ENCODE peak calls at places on chromosome 19, in nine cellular contexts. P, B, I, F, V, J, C, Q and N are unnamed samples.

GRCh38 chr19:48868196-48868886 is at the start of gene PLEKHA4:
- DNase-seq in P (peak; percentile 76), B (peak; percentile 58), I (peak; percentile 81), F (peak; percentile 57), V (no peak), J (peak; percentile 89), C (peak; percentile 86), Q (no peak), N (peak; percentile 68)

GRCh38 chr19:45076029-45076850 is at the start of gene ZNF296:
- DNase-seq in P (peak; percentile 73), B (peak; percentile 91), I (peak; percentile 51), F (peak; percentile 77), V (peak; percentile 97), J (peak; percentile 51), C (peak; percentile 71), Q (peak; percentile 82), N (no peak)

GRCh38 chr19:38389101-38389925 is 816 bp downstream of the SPRED3 start:
- DNase-seq in P (no peak), B (no peak), I (peak; percentile 87), F (peak; percentile 76), V (no peak), J (peak; percentile 21), C (no peak), Q (peak; percentile 72), N (peak; percentile 80)

GRCh38 chr19:41206456-41206855 is 12.6 kb upstream of the AXL start:
- DNase-seq in P (no peak), B (no peak), I (no peak), F (no peak), V (no peak), J (no peak), C (no peak), Q (no peak), N (no peak)

GRCh38 chr19:17687141-17687856 is 855 bp downstream of the UNC13A start:
- DNase-seq in P (no peak), B (no peak), I (no peak), F (peak; percentile 33), V (no peak), J (no peak), C (no peak), Q (no peak), N (no peak)

GRCh38 chr19:42250666-42251531 is 4.0 kb downstream of the ERF start:
- DNase-seq in P (no peak), B (peak; percentile 50), I (peak; percentile 36), F (peak; percentile 51), V (peak; percentile 82), J (peak; percentile 49), C (peak; percentile 46), Q (no peak), N (no peak)

GRCh38 chr19:48444933-48445194 is 919 bp upstream of the GRWD1 start:
- DNase-seq in P (no peak), B (no peak), I (peak; percentile 14), F (peak; percentile 69), V (no peak), J (no peak), C (no peak), Q (no peak), N (no peak)

GRCh38 chr19:584240-585001 is 5.3 kb upstream of the HCN2 start:
- DNase-seq in P (no peak), B (no peak), I (peak; percentile 53), F (peak; percentile 83), V (peak; percentile 89), J (peak; percentile 45), C (peak; percentile 56), Q (peak; percentile 44), N (peak; percentile 68)

GRCh38 chr19:19098084-19098702 is 34.4 kb downstream of the SLC25A42 start:
- DNase-seq in P (no peak), B (no peak), I (no peak), F (no peak), V (no peak), J (no peak), C (no peak), Q (peak; percentile 26), N (no peak)
- H3K4me1 ChIP-seq in P (no peaks in the 10 kb centered on the region), B (no peaks in the 10 kb centered on the region), I (peaks cover 23% of the 10 kb centered on the region), F (no peaks in the 10 kb centered on the region), V (no peaks in the 10 kb centered on the region), J (no peaks in the 10 kb centered on the region), C (no peaks in the 10 kb centered on the region), Q (no peaks in the 10 kb centered on the region), N (no peaks in the 10 kb centered on the region)

DNA sequence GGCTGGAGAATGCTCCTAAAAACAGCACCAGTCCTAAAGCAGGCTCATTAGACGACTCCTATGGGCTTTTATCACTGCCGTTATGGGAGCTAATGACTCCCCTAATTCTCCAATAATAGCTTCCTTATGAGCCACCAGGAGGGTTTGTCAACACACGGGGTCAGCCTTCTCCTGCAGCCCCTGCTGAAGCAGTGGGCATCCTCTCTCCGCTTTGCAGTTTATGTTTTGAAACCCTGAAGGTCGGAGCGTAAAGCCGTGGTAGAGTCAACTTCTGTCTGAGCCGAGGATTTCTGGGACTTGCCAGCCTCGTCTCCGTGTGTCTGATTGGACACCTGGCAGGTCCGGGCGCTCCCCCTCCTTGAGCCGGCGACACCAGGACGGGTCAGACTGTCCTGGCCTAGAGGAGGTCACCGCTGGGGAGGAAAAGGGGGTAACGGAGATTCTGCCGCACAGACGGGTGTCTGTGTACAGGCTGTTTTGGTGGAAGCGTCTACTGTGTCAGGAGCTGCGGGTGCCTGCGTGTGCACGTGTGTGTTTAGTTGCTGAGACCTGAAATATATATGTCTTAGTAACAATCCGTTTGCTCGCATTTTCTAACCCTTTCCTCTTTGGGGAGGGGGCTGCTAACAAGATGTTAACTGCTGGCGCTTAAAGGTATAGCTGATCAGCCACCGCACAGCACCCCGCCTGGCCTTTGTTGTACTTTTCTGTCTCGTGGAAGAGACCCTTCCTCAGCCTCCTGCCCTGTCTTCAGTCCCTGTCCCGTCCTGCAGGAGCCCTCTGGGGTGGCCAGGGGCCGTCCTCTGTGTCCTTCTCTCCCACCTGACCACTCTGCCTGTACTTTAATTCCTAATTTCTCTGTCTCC is 1.9 kb downstream of the KDM4B start:
- DNase-seq in P (no peak), B (no peak), I (peak; percentile 71), F (peak; percentile 26), V (peak; percentile 84), J (no peak), C (peak; percentile 53), Q (peak; percentile 49), N (no peak)
- H3K27ac ChIP-seq in P (peak overlapping the region; percentile 72), B (peak overlapping the region; percentile 54), I (peak overlapping the region; percentile 3), F (peak overlapping the region; percentile 61), V (peak overlapping the region; percentile 85), J (peak overlapping the region; percentile 88), C (peak overlapping the region; percentile 88), Q (no peak overlapping the region), N (no peak overlapping the region)

DNA sequence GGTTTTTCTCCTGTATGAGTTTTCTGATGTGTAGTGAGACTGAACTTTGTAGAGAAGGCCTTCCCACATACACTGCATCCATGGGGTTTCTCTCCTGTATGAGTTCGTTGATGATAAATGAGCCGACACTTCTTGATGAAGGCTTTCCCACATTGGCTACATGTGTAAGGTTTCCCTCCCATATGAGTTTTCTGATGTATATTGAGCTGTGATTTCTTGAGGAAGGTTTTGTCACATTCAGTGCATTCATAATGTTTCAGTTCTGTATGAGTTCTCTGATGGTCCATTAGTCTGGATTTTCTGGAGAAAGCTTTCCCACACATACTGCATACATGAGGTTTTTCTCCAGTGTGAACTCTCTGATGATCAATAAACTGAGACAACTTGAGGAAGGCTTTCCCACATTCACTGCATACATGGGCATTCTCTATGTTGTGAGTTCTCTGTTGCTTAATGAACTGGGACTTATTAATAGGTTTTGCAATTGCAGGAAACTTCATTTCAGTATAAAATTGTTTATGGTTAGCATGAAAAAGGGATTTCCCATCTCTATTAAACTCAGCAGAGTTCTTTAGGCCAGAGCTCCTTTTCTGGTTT is 7.5 kb upstream of the ZNF350 start:
- DNase-seq in P (no peak), B (no peak), I (peak; percentile 13), F (no peak), V (no peak), J (no peak), C (no peak), Q (no peak), N (no peak)
- H3K9me3 ChIP-seq in P (peaks cover 86% of the 10 kb centered on the region), B (peaks cover 99% of the 10 kb centered on the region), I (peaks cover 93% of the 10 kb centered on the region), F (peaks cover 86% of the 10 kb centered on the region), V (peaks cover 100% of the 10 kb centered on the region), J (no peaks in the 10 kb centered on the region), C (peaks cover 100% of the 10 kb centered on the region), Q (peaks cover 90% of the 10 kb centered on the region), N (peaks cover 36% of the 10 kb centered on the region)

GRCh38 chr19:39469036-39469435 is 11.6 kb upstream of the TIMM50 start:
- DNase-seq in P (no peak), B (no peak), I (no peak), F (no peak), V (no peak), J (no peak), C (no peak), Q (no peak), N (no peak)
- H3K4me1 ChIP-seq in P (no peaks in the 10 kb centered on the region), B (no peaks in the 10 kb centered on the region), I (no peaks in the 10 kb centered on the region), F (no peaks in the 10 kb centered on the region), V (no peaks in the 10 kb centered on the region), J (no peaks in the 10 kb centered on the region), C (no peaks in the 10 kb centered on the region), Q (no peaks in the 10 kb centered on the region), N (no peaks in the 10 kb centered on the region)

GRCh38 chr19:11894851-11895250 is 7.3 kb downstream of the ZNF69 start:
- DNase-seq in P (no peak), B (no peak), I (no peak), F (no peak), V (no peak), J (no peak), C (no peak), Q (no peak), N (no peak)
- H3K27ac ChIP-seq in P (no peak overlapping the region), B (no peak overlapping the region), I (no peak overlapping the region), F (no peak overlapping the region), V (no peak overlapping the region), J (no peak overlapping the region), C (no peak overlapping the region), Q (no peak overlapping the region), N (no peak overlapping the region)

GRCh38 chr19:23665651-23666410 is 21.2 kb downstream of the ZNF675 start:
- DNase-seq in P (no peak), B (no peak), I (no peak), F (no peak), V (no peak), J (no peak), C (no peak), Q (no peak), N (no peak)
- H3K9me3 ChIP-seq in P (peaks cover 17% of the 10 kb centered on the region), B (peaks cover 33% of the 10 kb centered on the region), I (peaks cover 61% of the 10 kb centered on the region), F (peaks cover 17% of the 10 kb centered on the region), V (peaks cover 80% of the 10 kb centered on the region), J (no peaks in the 10 kb centered on the region), C (peaks cover 35% of the 10 kb centered on the region), Q (peaks cover 10% of the 10 kb centered on the region), N (peaks cover 16% of the 10 kb centered on the region)